ENCODE peak calls at places on chromosomes 1 and 21, in nine cellular contexts. One of them, this sample, is unnamed.

GRCh38 chr1:81477704-81478103 is 323.0 kb upstream of the ADGRL2 start:
- DNase-seq in stomach: no peak
- DNase-seq in sigmoid colon: no peak
- DNase-seq in ovary: no peak
- DNase-seq in transverse colon: no peak
- DNase-seq in suprapubic skin: no peak
- DNase-seq in K562: no peak
- DNase-seq in tibial nerve: no peak
- DNase-seq in A549: no peak
- DNase-seq in this sample: no peak

GRCh38 chr1:192183788-192184187 is 25.5 kb downstream of the RGS18 start:
- DNase-seq in stomach: no peak
- DNase-seq in sigmoid colon: no peak
- DNase-seq in ovary: no peak
- DNase-seq in transverse colon: no peak
- DNase-seq in suprapubic skin: no peak
- DNase-seq in K562: no peak
- DNase-seq in tibial nerve: no peak
- DNase-seq in A549: no peak
- DNase-seq in this sample: no peak

GRCh38 chr21:25871566-25871965 is 136.8 kb downstream of the GABPA start:
- DNase-seq in stomach: no peak
- DNase-seq in sigmoid colon: no peak
- DNase-seq in ovary: no peak
- DNase-seq in transverse colon: no peak
- DNase-seq in suprapubic skin: no peak
- DNase-seq in K562: peak; percentile 11
- DNase-seq in tibial nerve: no peak
- DNase-seq in A549: peak; percentile 12
- DNase-seq in this sample: no peak

GRCh38 chr1:207241164-207241934 is 80.1 kb upstream of the CD55 start:
- DNase-seq in stomach: no peak
- DNase-seq in sigmoid colon: no peak
- DNase-seq in ovary: no peak
- DNase-seq in transverse colon: no peak
- DNase-seq in suprapubic skin: no peak
- DNase-seq in K562: no peak
- DNase-seq in tibial nerve: no peak
- DNase-seq in A549: peak; percentile 27
- DNase-seq in this sample: no peak

GRCh38 chr21:32143222-32143939 is 135.5 kb downstream of the MIS18A start:
- DNase-seq in stomach: no peak
- DNase-seq in sigmoid colon: peak; percentile 71
- DNase-seq in ovary: peak; percentile 11
- DNase-seq in transverse colon: no peak
- DNase-seq in suprapubic skin: peak; percentile 69
- DNase-seq in K562: no peak
- DNase-seq in tibial nerve: peak; percentile 32
- DNase-seq in A549: no peak
- DNase-seq in this sample: peak; percentile 87

GRCh38 chr1:88462481-88463261 is 221.4 kb upstream of the PKN2 start:
- DNase-seq in stomach: no peak
- DNase-seq in sigmoid colon: peak; percentile 66
- DNase-seq in ovary: peak; percentile 49
- DNase-seq in transverse colon: no peak
- DNase-seq in suprapubic skin: no peak
- DNase-seq in K562: no peak
- DNase-seq in tibial nerve: no peak
- DNase-seq in A549: peak; percentile 10
- DNase-seq in this sample: no peak

GRCh38 chr1:167658574-167659328 is 28.7 kb downstream of the RCSD1 start:
- DNase-seq in stomach: no peak
- DNase-seq in sigmoid colon: no peak
- DNase-seq in ovary: no peak
- DNase-seq in transverse colon: peak; percentile 38
- DNase-seq in suprapubic skin: no peak
- DNase-seq in K562: no peak
- DNase-seq in tibial nerve: no peak
- DNase-seq in A549: no peak
- DNase-seq in this sample: no peak

GRCh38 chr1:97814121-97814520 is 106.7 kb downstream of the DPYD start:
- DNase-seq in stomach: no peak
- DNase-seq in sigmoid colon: no peak
- DNase-seq in ovary: no peak
- DNase-seq in transverse colon: no peak
- DNase-seq in suprapubic skin: no peak
- DNase-seq in K562: no peak
- DNase-seq in tibial nerve: no peak
- DNase-seq in A549: no peak
- DNase-seq in this sample: no peak

GRCh38 chr1:37438971-37439671 is 35.3 kb upstream of the ZC3H12A start:
- DNase-seq in stomach: no peak
- DNase-seq in sigmoid colon: no peak
- DNase-seq in ovary: no peak
- DNase-seq in transverse colon: no peak
- DNase-seq in suprapubic skin: no peak
- DNase-seq in K562: no peak
- DNase-seq in tibial nerve: no peak
- DNase-seq in A549: no peak
- DNase-seq in this sample: no peak

GRCh38 chr21:40377135-40377534 is 469.8 kb downstream of the DSCAM start:
- DNase-seq in stomach: no peak
- DNase-seq in sigmoid colon: no peak
- DNase-seq in ovary: no peak
- DNase-seq in transverse colon: no peak
- DNase-seq in suprapubic skin: no peak
- DNase-seq in K562: no peak
- DNase-seq in tibial nerve: no peak
- DNase-seq in A549: no peak
- DNase-seq in this sample: no peak

GRCh38 chr1:220123889-220124288 is 30.0 kb downstream of the IARS2 start:
- DNase-seq in stomach: no peak
- DNase-seq in sigmoid colon: no peak
- DNase-seq in ovary: no peak
- DNase-seq in transverse colon: no peak
- DNase-seq in suprapubic skin: no peak
- DNase-seq in K562: peak; percentile 22
- DNase-seq in tibial nerve: no peak
- DNase-seq in A549: peak; percentile 30
- DNase-seq in this sample: no peak

GRCh38 chr1:8580566-8580965 is 236.9 kb downstream of the RERE start:
- DNase-seq in stomach: no peak
- DNase-seq in sigmoid colon: no peak
- DNase-seq in ovary: no peak
- DNase-seq in transverse colon: no peak
- DNase-seq in suprapubic skin: no peak
- DNase-seq in K562: no peak
- DNase-seq in tibial nerve: no peak
- DNase-seq in A549: no peak
- DNase-seq in this sample: peak; percentile 34

GRCh38 chr1:58926177-58926576 is 142.3 kb upstream of the JUN start:
- DNase-seq in stomach: no peak
- DNase-seq in sigmoid colon: no peak
- DNase-seq in ovary: no peak
- DNase-seq in transverse colon: no peak
- DNase-seq in suprapubic skin: no peak
- DNase-seq in K562: no peak
- DNase-seq in tibial nerve: no peak
- DNase-seq in A549: no peak
- DNase-seq in this sample: peak; percentile 39

GRCh38 chr1:239858058-239858457 is 233.6 kb upstream of the FMN2 start:
- DNase-seq in stomach: no peak
- DNase-seq in sigmoid colon: no peak
- DNase-seq in ovary: no peak
- DNase-seq in transverse colon: no peak
- DNase-seq in suprapubic skin: no peak
- DNase-seq in K562: no peak
- DNase-seq in tibial nerve: no peak
- DNase-seq in A549: peak; percentile 17
- DNase-seq in this sample: no peak

GRCh38 chr1:69410457-69410850 is 157.3 kb upstream of the LRRC7 start:
- DNase-seq in stomach: no peak
- DNase-seq in sigmoid colon: no peak
- DNase-seq in ovary: no peak
- DNase-seq in transverse colon: no peak
- DNase-seq in suprapubic skin: no peak
- DNase-seq in K562: no peak
- DNase-seq in tibial nerve: no peak
- DNase-seq in A549: no peak
- DNase-seq in this sample: no peak

GRCh38 chr1:154992721-154993571 is 440 bp upstream of the LENEP start:
- DNase-seq in stomach: no peak
- DNase-seq in sigmoid colon: no peak
- DNase-seq in ovary: no peak
- DNase-seq in transverse colon: no peak
- DNase-seq in suprapubic skin: no peak
- DNase-seq in K562: peak; percentile 78
- DNase-seq in tibial nerve: no peak
- DNase-seq in A549: peak; percentile 63
- DNase-seq in this sample: no peak
- TF ChIP-seq EP300 in stomach: no peak
- TF ChIP-seq EP300 in sigmoid colon: no peak
- TF ChIP-seq EP300 in ovary: no peak
- TF ChIP-seq EP300 in transverse colon: no peak
- TF ChIP-seq EP300 in suprapubic skin: no peak
- TF ChIP-seq EP300 in K562: peak; percentile 18
- TF ChIP-seq EP300 in tibial nerve: no peak
- TF ChIP-seq EP300 in A549: no peak
- TF ChIP-seq EP300 in this sample: no peak

DNA sequence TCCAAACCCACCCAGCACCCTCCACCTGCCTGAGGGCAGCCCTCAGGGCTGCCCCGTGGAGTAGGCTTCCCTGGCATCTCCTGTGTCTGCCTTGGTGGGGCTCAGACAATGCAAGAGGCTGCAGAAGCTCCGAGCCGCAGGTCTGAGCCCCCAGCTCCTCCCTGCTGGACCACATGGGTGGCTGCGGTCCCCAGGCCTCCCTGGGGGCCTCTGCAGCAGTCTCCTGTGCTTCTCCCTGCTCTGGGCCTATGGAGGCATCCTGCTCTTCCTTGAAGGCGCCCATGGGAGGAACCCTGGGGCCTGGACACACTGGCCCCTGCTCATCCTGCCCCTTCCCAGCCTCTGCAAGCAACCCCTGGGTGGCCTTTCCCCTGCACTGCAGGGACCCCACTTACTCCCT is 86.1 kb upstream of the ACTRT2 start:
- DNase-seq in stomach: no peak
- DNase-seq in sigmoid colon: no peak
- DNase-seq in ovary: no peak
- DNase-seq in transverse colon: no peak
- DNase-seq in suprapubic skin: no peak
- DNase-seq in K562: no peak
- DNase-seq in tibial nerve: no peak
- DNase-seq in A549: no peak
- DNase-seq in this sample: no peak
- H3K9me3 ChIP-seq in stomach: peaks cover 4% of the 10 kb centered on the region
- H3K9me3 ChIP-seq in sigmoid colon: no peaks in the 10 kb centered on the region
- H3K9me3 ChIP-seq in ovary: no peaks in the 10 kb centered on the region
- H3K9me3 ChIP-seq in transverse colon: no peaks in the 10 kb centered on the region
- H3K9me3 ChIP-seq in suprapubic skin: peaks cover 10% of the 10 kb centered on the region
- H3K9me3 ChIP-seq in K562: no peaks in the 10 kb centered on the region
- H3K9me3 ChIP-seq in tibial nerve: no peaks in the 10 kb centered on the region
- H3K9me3 ChIP-seq in A549: no peaks in the 10 kb centered on the region
- H3K9me3 ChIP-seq in this sample: peaks cover 10% of the 10 kb centered on the region

GRCh38 chr1:178048883-178049282 is 45.0 kb upstream of the RASAL2 start:
- DNase-seq in stomach: no peak
- DNase-seq in sigmoid colon: no peak
- DNase-seq in ovary: no peak
- DNase-seq in transverse colon: no peak
- DNase-seq in suprapubic skin: no peak
- DNase-seq in K562: no peak
- DNase-seq in tibial nerve: no peak
- DNase-seq in A549: no peak
- DNase-seq in this sample: no peak

GRCh38 chr1:178048426-178048825 is 45.5 kb upstream of the RASAL2 start:
- DNase-seq in stomach: no peak
- DNase-seq in sigmoid colon: no peak
- DNase-seq in ovary: no peak
- DNase-seq in transverse colon: no peak
- DNase-seq in suprapubic skin: no peak
- DNase-seq in K562: no peak
- DNase-seq in tibial nerve: no peak
- DNase-seq in A549: no peak
- DNase-seq in this sample: no peak

GRCh38 chr1:178047403-178048093 is 46.4 kb upstream of the RASAL2 start:
- DNase-seq in stomach: no peak
- DNase-seq in sigmoid colon: no peak
- DNase-seq in ovary: no peak
- DNase-seq in transverse colon: no peak
- DNase-seq in suprapubic skin: no peak
- DNase-seq in K562: no peak
- DNase-seq in tibial nerve: no peak
- DNase-seq in A549: no peak
- DNase-seq in this sample: no peak

GRCh38 chr1:178050084-178050483 is 43.8 kb upstream of the RASAL2 start:
- DNase-seq in stomach: no peak
- DNase-seq in sigmoid colon: no peak
- DNase-seq in ovary: no peak
- DNase-seq in transverse colon: no peak
- DNase-seq in suprapubic skin: no peak
- DNase-seq in K562: no peak
- DNase-seq in tibial nerve: no peak
- DNase-seq in A549: no peak
- DNase-seq in this sample: no peak

DNA sequence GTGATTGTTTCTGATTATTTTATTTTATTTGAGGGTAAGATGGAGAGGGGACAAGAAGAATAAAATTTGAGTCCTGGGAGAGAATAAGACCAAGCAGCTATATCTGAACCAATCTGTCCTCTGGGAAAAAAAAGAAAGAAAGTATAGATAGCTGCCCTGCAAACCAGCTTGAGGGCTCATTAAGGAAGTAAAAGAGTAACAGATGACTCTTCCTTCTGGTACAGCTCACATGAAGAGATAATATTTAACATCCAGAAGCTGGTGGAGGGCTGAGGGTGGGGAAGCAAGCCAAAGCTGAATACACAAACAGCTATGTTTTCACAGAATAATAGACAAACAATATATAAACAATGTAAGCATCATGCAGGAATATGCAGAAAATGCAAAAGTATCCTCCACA is 47.0 kb upstream of the RASAL2 start:
- DNase-seq in stomach: no peak
- DNase-seq in sigmoid colon: no peak
- DNase-seq in ovary: no peak
- DNase-seq in transverse colon: no peak
- DNase-seq in suprapubic skin: no peak
- DNase-seq in K562: no peak
- DNase-seq in tibial nerve: no peak
- DNase-seq in A549: peak; percentile 30
- DNase-seq in this sample: no peak
- TF ChIP-seq EP300 in stomach: no peak
- TF ChIP-seq EP300 in sigmoid colon: no peak
- TF ChIP-seq EP300 in ovary: no peak
- TF ChIP-seq EP300 in transverse colon: no peak
- TF ChIP-seq EP300 in suprapubic skin: no peak
- TF ChIP-seq EP300 in K562: no peak
- TF ChIP-seq EP300 in tibial nerve: no peak
- TF ChIP-seq EP300 in A549: no peak
- TF ChIP-seq EP300 in this sample: no peak

DNA sequence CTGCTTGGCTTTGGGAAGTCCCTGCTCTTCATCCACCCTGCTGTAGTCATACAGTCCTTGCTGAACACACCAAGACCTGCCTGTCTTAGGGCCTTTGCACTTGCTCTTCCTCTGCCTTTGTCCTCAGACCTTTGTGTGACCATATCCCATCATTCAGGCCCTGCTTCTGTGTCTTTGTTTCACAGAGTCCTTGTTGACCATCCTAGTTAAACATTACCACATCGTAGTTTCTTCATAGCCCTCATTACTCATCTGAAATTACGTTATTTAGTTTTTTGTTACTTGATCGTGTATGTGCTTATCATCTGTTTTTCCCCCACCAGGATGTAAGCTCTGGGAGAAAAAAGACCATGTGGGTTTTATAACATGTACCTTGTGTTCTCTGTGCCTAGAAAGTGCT is 18.3 kb upstream of the SPRR5 start:
- DNase-seq in stomach: no peak
- DNase-seq in sigmoid colon: no peak
- DNase-seq in ovary: no peak
- DNase-seq in transverse colon: no peak
- DNase-seq in suprapubic skin: no peak
- DNase-seq in K562: no peak
- DNase-seq in tibial nerve: no peak
- DNase-seq in A549: peak; percentile 20
- DNase-seq in this sample: peak; percentile 55
- H3K9me3 ChIP-seq in stomach: no peaks in the 10 kb centered on the region
- H3K9me3 ChIP-seq in sigmoid colon: no peaks in the 10 kb centered on the region
- H3K9me3 ChIP-seq in ovary: no peaks in the 10 kb centered on the region
- H3K9me3 ChIP-seq in transverse colon: no peaks in the 10 kb centered on the region
- H3K9me3 ChIP-seq in suprapubic skin: no peaks in the 10 kb centered on the region
- H3K9me3 ChIP-seq in K562: no peaks in the 10 kb centered on the region
- H3K9me3 ChIP-seq in tibial nerve: no peaks in the 10 kb centered on the region
- H3K9me3 ChIP-seq in A549: no peaks in the 10 kb centered on the region
- H3K9me3 ChIP-seq in this sample: no peaks in the 10 kb centered on the region